ENCODE peak calls at places on chromosomes 7 and 10, in seven cellular contexts. J is mesenchymal stem cell, A is H9, T is neuronal stem cell, W is IMR-90, U is H1, K is trophoblast cell. R is an unnamed sample.

GRCh38 chr7:29457565-29457971 is 106.1 kb upstream of the PRR15 start:
- DNase-seq in K (peak; percentile 16), U (no peak), T (no peak), A (no peak), W (no peak), J (peak; percentile 72), R (no peak)

GRCh38 chr10:63103971-63104409 is 29.1 kb upstream of the NRBF2 start:
- DNase-seq in T (peak; percentile 8), A (peak; percentile 67), J (no peak), U (peak; percentile 54), K (no peak), W (no peak), R (peak; percentile 19)

GRCh38 chr7:151248191-151249033 is at the start of gene SMARCD3:
- DNase-seq in T (peak; percentile 67), K (peak; percentile 64), A (peak; percentile 61), W (peak; percentile 50), J (peak; percentile 77), U (peak; percentile 79), R (peak; percentile 82)

GRCh38 chr10:70331486-70332268 is 47.9 kb upstream of the NPFFR1 start:
- DNase-seq in W (peak; percentile 93), T (no peak), J (peak; percentile 97), U (no peak), A (no peak), K (peak; percentile 47), R (peak; percentile 71)

GRCh38 chr7:125355899-125356298 is 426.3 kb upstream of the POT1 start:
- DNase-seq in K (no peak), A (no peak), T (no peak), U (no peak), J (peak; percentile 87), W (no peak), R (peak; percentile 12)

GRCh38 chr10:26881600-26882331 is 21.0 kb upstream of the ABI1 start:
- DNase-seq in U (no peak), J (peak; percentile 77), A (no peak), T (peak; percentile 60), W (peak; percentile 76), K (peak; percentile 77), R (peak; percentile 80)

GRCh38 chr10:32256613-32257437 is 90.1 kb downstream of the EPC1 start:
- DNase-seq in T (peak; percentile 54), J (peak; percentile 65), U (peak; percentile 81), A (peak; percentile 65), K (peak; percentile 67), W (peak; percentile 37), R (peak; percentile 87)

GRCh38 chr7:104328308-104328969 is at the start of gene LHFPL3:
- DNase-seq in U (peak; percentile 71), J (no peak), W (no peak), K (no peak), A (peak; percentile 58), T (peak; percentile 48), R (peak; percentile 29)

GRCh38 chr7:56105508-56105907 is 768 bp downstream of the CHCHD2 start:
- DNase-seq in W (peak; percentile 94), K (peak; percentile 77), A (no peak), U (no peak), T (no peak), J (peak; percentile 81), R (peak; percentile 31)

GRCh38 chr7:5701085-5701914 is 80.2 kb downstream of the RNF216 start:
- DNase-seq in K (peak; percentile 24), A (no peak), J (peak; percentile 78), W (peak; percentile 66), U (no peak), T (no peak), R (no peak)

GRCh38 chr10:91289295-91289694 is 68.8 kb downstream of the PCGF5 start:
- DNase-seq in J (peak; percentile 60), T (no peak), K (no peak), A (no peak), W (no peak), U (no peak), R (no peak)

GRCh38 chr10:97037365-97038361 is 148.1 kb downstream of the SLIT1 start:
- DNase-seq in W (peak; percentile 71), K (peak; percentile 88), T (peak; percentile 82), U (peak; percentile 94), A (peak; percentile 92), J (peak; percentile 77), R (peak; percentile 95)

GRCh38 chr10:102426803-102427287 is 5.5 kb downstream of the CUEDC2 start:
- DNase-seq in W (peak; percentile 42), A (no peak), J (no peak), T (no peak), K (no peak), U (no peak), R (no peak)

GRCh38 chr7:103123529-103123928 is 25.4 kb downstream of the NAPEPLD start:
- DNase-seq in J (no peak), A (no peak), K (no peak), U (no peak), T (no peak), W (no peak), R (no peak)

GRCh38 chr7:78284945-78285344 is 486.4 kb downstream of the PHTF2 start:
- DNase-seq in T (no peak), J (no peak), W (no peak), A (no peak), K (no peak), U (no peak), R (no peak)

GRCh38 chr10:5514226-5514881 is 10.4 kb upstream of the CALML3 start:
- DNase-seq in J (no peak), A (no peak), T (no peak), U (no peak), K (no peak), W (no peak), R (no peak)

GRCh38 chr7:64874114-64874513 is 29.0 kb upstream of the ZNF273 start:
- DNase-seq in J (no peak), K (no peak), T (no peak), A (no peak), U (no peak), W (no peak), R (no peak)

GRCh38 chr10:133158756-133159610 is 1.0 kb upstream of the KNDC1 start:
- DNase-seq in J (no peak), K (no peak), W (no peak), T (no peak), U (no peak), A (peak; percentile 71), R (peak; percentile 33)

GRCh38 chr7:132381742-132382472 is 194.4 kb downstream of the PLXNA4 start:
- DNase-seq in A (no peak), T (no peak), J (no peak), W (no peak), K (no peak), U (no peak), R (peak; percentile 50)

GRCh38 chr7:55575733-55576132 is 3.4 kb upstream of the VOPP1 start:
- DNase-seq in A (no peak), W (no peak), J (no peak), K (no peak), U (peak; percentile 11), T (no peak), R (no peak)

GRCh38 chr10:62688971-62689700 is 115.4 kb upstream of the ADO start:
- DNase-seq in U (no peak), J (no peak), K (peak; percentile 11), A (no peak), T (no peak), W (no peak), R (peak; percentile 84)

GRCh38 chr10:47031251-47031952 is 120.2 kb downstream of the PTPN20 start:
- DNase-seq in A (peak; percentile 47), K (peak; percentile 6), W (no peak), T (no peak), J (no peak), U (peak; percentile 45), R (peak; percentile 67)

GRCh38 chr7:102297487-102298218 is 11.0 kb downstream of the SH2B2 start:
- DNase-seq in A (no peak), W (no peak), T (no peak), J (no peak), U (no peak), K (peak; percentile 42), R (no peak)

GRCh38 chr10:101030492-101031127 is 319 bp downstream of the PDZD7 start:
- DNase-seq in T (no peak), W (no peak), K (peak; percentile 93), J (no peak), U (no peak), A (peak; percentile 66), R (peak; percentile 91)

GRCh38 chr10:20369863-20370736 is 527.0 kb downstream of the NEBL start:
- DNase-seq in T (no peak), J (no peak), W (no peak), A (peak; percentile 84), U (peak; percentile 55), K (no peak), R (peak; percentile 77)

GRCh38 chr7:29084832-29085231 is 61.5 kb downstream of the CPVL start:
- DNase-seq in U (no peak), W (no peak), A (no peak), K (no peak), T (no peak), J (no peak), R (no peak)

GRCh38 chr10:10647331-10647730 is 370.3 kb upstream of the CELF2 start:
- DNase-seq in J (no peak), U (no peak), T (no peak), K (no peak), A (no peak), W (no peak), R (peak; percentile 37)
- H3K9ac ChIP-seq in J (no peak overlapping the region), U (no peak overlapping the region), T (no peak overlapping the region), K (no peak overlapping the region), A (no peak overlapping the region), W (no peak overlapping the region), R (no peak overlapping the region)

GRCh38 chr7:36037121-36037662 is 115.9 kb upstream of the EEPD1 start:
- DNase-seq in U (no peak), K (peak; percentile 97), A (no peak), T (no peak), J (peak; percentile 75), W (peak; percentile 74), R (peak; percentile 97)
- H2AK5ac ChIP-seq in U (no peak overlapping the region), K (no peak overlapping the region), A (no peak overlapping the region), T (no peak overlapping the region), J (no peak overlapping the region), W (no peak overlapping the region), R (no peak overlapping the region)

GRCh38 chr7:44969701-44970494 is 8.9 kb downstream of the MYO1G start:
- DNase-seq in T (no peak), J (no peak), U (no peak), A (peak; percentile 18), W (no peak), K (no peak), R (no peak)
- H3K4me2 ChIP-seq in T (no peak overlapping the region), J (no peak overlapping the region), U (no peak overlapping the region), A (no peak overlapping the region), W (no peak overlapping the region), K (no peak overlapping the region), R (no peak overlapping the region)

DNA sequence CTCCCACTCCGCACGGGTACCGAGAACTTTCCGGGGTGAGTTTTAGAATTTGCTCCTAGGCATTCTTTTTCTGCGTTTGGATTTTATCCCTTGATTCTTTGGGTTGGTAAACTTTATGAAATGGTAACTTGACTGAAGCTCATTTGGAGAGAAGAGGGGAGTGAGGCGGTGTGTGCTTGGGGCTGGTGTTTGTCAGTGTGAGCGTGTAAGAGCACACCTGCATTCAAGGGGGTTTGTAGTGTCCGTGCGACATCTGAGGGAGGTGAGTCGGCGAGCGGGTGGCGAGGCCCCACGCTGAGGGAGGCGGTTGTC is 2.4 kb upstream of the ZNF503 start:
- DNase-seq in A (no peak), J (no peak), U (no peak), T (peak; percentile 39), W (no peak), K (no peak), R (no peak)
- H3K9ac ChIP-seq in A (no peak overlapping the region), J (peak overlapping the region; percentile 100), U (no peak overlapping the region), T (peak overlapping the region; percentile 86), W (peak overlapping the region; percentile 20), K (peak overlapping the region; percentile 18), R (peak overlapping the region; percentile 53)

GRCh38 chr7:17580141-17580540 is 281.7 kb downstream of the AHR start:
- DNase-seq in K (no peak), A (no peak), U (no peak), T (no peak), W (peak; percentile 94), J (peak; percentile 68), R (no peak)
- H2AK5ac ChIP-seq in K (no peak overlapping the region), A (no peak overlapping the region), U (no peak overlapping the region), T (no peak overlapping the region), W (no peak overlapping the region), J (no peak overlapping the region), R (no peak overlapping the region)